ENCODE peak calls at places on chromosome 3, in eight cellular contexts. One of them, this sample, is unnamed.

GRCh38 chr3:140341213-140341612 is 336.7 kb upstream of the TRIM42 start:
- DNase-seq in sigmoid colon: no peak
- DNase-seq in NB4: no peak
- DNase-seq in lung: no peak
- DNase-seq in tibial artery: no peak
- DNase-seq in left lung: no peak
- DNase-seq in PC-3: no peak
- DNase-seq in esophagus muscularis mucosa: no peak
- DNase-seq in this sample: no peak

GRCh38 chr3:14565791-14566588 is 25.8 kb upstream of the GRIP2 start:
- DNase-seq in NB4: peak; percentile 60
- DNase-seq in PC-3: peak; percentile 50
- DNase-seq in sigmoid colon: no peak
- DNase-seq in lung: no peak
- DNase-seq in left lung: no peak
- DNase-seq in esophagus muscularis mucosa: no peak
- DNase-seq in tibial artery: no peak
- DNase-seq in this sample: no peak

GRCh38 chr3:69763458-69763857 is 24.2 kb downstream of the MITF start:
- DNase-seq in left lung: no peak
- DNase-seq in PC-3: no peak
- DNase-seq in esophagus muscularis mucosa: no peak
- DNase-seq in tibial artery: no peak
- DNase-seq in NB4: no peak
- DNase-seq in sigmoid colon: peak; percentile 74
- DNase-seq in lung: no peak
- DNase-seq in this sample: no peak

GRCh38 chr3:124032351-124032880 is 40.5 kb upstream of the ROPN1 start:
- DNase-seq in PC-3: peak; percentile 15
- DNase-seq in sigmoid colon: peak; percentile 73
- DNase-seq in tibial artery: peak; percentile 85
- DNase-seq in esophagus muscularis mucosa: peak; percentile 90
- DNase-seq in lung: no peak
- DNase-seq in left lung: no peak
- DNase-seq in NB4: no peak
- DNase-seq in this sample: peak; percentile 1

GRCh38 chr3:182235504-182235903 is 523.8 kb downstream of the SOX2 start:
- DNase-seq in NB4: no peak
- DNase-seq in tibial artery: no peak
- DNase-seq in sigmoid colon: no peak
- DNase-seq in esophagus muscularis mucosa: no peak
- DNase-seq in left lung: no peak
- DNase-seq in lung: no peak
- DNase-seq in PC-3: no peak
- DNase-seq in this sample: no peak

GRCh38 chr3:45689787-45690145 is 570 bp downstream of the SACM1L start:
- DNase-seq in left lung: no peak
- DNase-seq in sigmoid colon: no peak
- DNase-seq in PC-3: no peak
- DNase-seq in lung: no peak
- DNase-seq in esophagus muscularis mucosa: no peak
- DNase-seq in tibial artery: no peak
- DNase-seq in NB4: peak; percentile 15
- DNase-seq in this sample: no peak

GRCh38 chr3:68876112-68876713 is 56.1 kb downstream of the TAFA4 start:
- DNase-seq in PC-3: peak; percentile 66
- DNase-seq in NB4: peak; percentile 71
- DNase-seq in sigmoid colon: no peak
- DNase-seq in esophagus muscularis mucosa: no peak
- DNase-seq in left lung: no peak
- DNase-seq in tibial artery: no peak
- DNase-seq in lung: no peak
- DNase-seq in this sample: peak; percentile 44

GRCh38 chr3:194537732-194538247 is 51.0 kb upstream of the ATP13A3 start:
- DNase-seq in PC-3: peak; percentile 93
- DNase-seq in lung: peak; percentile 48
- DNase-seq in esophagus muscularis mucosa: no peak
- DNase-seq in NB4: peak; percentile 18
- DNase-seq in left lung: no peak
- DNase-seq in sigmoid colon: no peak
- DNase-seq in tibial artery: peak; percentile 66
- DNase-seq in this sample: peak; percentile 49

GRCh38 chr3:55619186-55619808 is 132.2 kb upstream of the WNT5A start:
- DNase-seq in lung: no peak
- DNase-seq in tibial artery: no peak
- DNase-seq in left lung: no peak
- DNase-seq in sigmoid colon: no peak
- DNase-seq in NB4: no peak
- DNase-seq in PC-3: no peak
- DNase-seq in esophagus muscularis mucosa: no peak
- DNase-seq in this sample: peak; percentile 10

GRCh38 chr3:55615694-55616310 is 128.7 kb upstream of the WNT5A start:
- DNase-seq in lung: no peak
- DNase-seq in PC-3: no peak
- DNase-seq in esophagus muscularis mucosa: no peak
- DNase-seq in left lung: no peak
- DNase-seq in NB4: no peak
- DNase-seq in tibial artery: no peak
- DNase-seq in sigmoid colon: no peak
- DNase-seq in this sample: no peak

GRCh38 chr3:55616803-55617202 is 129.7 kb upstream of the WNT5A start:
- DNase-seq in left lung: no peak
- DNase-seq in NB4: no peak
- DNase-seq in tibial artery: no peak
- DNase-seq in esophagus muscularis mucosa: no peak
- DNase-seq in PC-3: no peak
- DNase-seq in lung: no peak
- DNase-seq in sigmoid colon: no peak
- DNase-seq in this sample: no peak

GRCh38 chr3:55617385-55617784 is 130.3 kb upstream of the WNT5A start:
- DNase-seq in lung: no peak
- DNase-seq in NB4: no peak
- DNase-seq in left lung: no peak
- DNase-seq in esophagus muscularis mucosa: no peak
- DNase-seq in PC-3: no peak
- DNase-seq in sigmoid colon: no peak
- DNase-seq in tibial artery: no peak
- DNase-seq in this sample: no peak

DNA sequence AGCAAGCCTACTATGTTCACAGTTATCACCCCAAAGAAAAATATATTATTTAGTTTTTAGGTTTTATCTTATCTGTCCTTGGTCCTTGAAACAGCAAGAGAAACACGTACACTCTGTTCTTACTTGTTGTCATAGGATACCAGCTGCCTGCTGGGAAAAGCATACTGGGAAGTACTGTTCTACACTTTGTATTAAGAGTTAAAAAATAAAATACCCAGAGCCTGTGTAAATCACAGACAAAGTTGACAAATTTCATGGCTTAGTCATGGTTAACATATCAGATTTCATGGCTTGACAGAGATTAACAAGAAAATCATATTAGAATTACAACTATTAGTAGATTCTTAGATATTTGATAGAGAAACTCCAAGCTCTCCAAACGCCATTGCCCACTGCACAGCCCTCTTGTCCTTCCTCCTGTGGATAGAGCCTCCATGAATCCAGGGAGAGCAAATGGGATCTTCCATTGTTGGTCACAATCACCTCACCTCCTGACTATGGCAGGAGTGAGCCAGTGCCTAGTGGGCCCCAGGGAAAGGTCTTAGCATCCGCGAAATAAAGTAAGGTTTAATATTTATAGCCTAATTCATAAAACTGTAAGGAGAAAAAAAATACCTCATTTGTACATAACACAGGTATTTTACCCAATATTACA is 128.1 kb upstream of the WNT5A start:
- DNase-seq in tibial artery: no peak
- DNase-seq in esophagus muscularis mucosa: no peak
- DNase-seq in sigmoid colon: no peak
- DNase-seq in lung: no peak
- DNase-seq in PC-3: peak; percentile 29
- DNase-seq in NB4: no peak
- DNase-seq in left lung: no peak
- DNase-seq in this sample: peak; percentile 16
- H3K4me3 ChIP-seq in tibial artery: no peak overlapping the region
- H3K4me3 ChIP-seq in esophagus muscularis mucosa: no peak overlapping the region
- H3K4me3 ChIP-seq in sigmoid colon: no peak overlapping the region
- H3K4me3 ChIP-seq in lung: no peak overlapping the region
- H3K4me3 ChIP-seq in PC-3: no peak overlapping the region
- H3K4me3 ChIP-seq in NB4: no peak overlapping the region
- H3K4me3 ChIP-seq in left lung: no peak overlapping the region
- H3K4me3 ChIP-seq in this sample: no peak overlapping the region

GRCh38 chr3:58288011-58288728 is 17.9 kb upstream of the RPP14 start:
- DNase-seq in lung: no peak
- DNase-seq in left lung: no peak
- DNase-seq in esophagus muscularis mucosa: no peak
- DNase-seq in tibial artery: no peak
- DNase-seq in NB4: peak; percentile 23
- DNase-seq in PC-3: no peak
- DNase-seq in sigmoid colon: no peak
- DNase-seq in this sample: no peak
- TF ChIP-seq CTCF in lung: no peak
- TF ChIP-seq CTCF in left lung: no peak
- TF ChIP-seq CTCF in esophagus muscularis mucosa: no peak
- TF ChIP-seq CTCF in tibial artery: no peak
- TF ChIP-seq CTCF in NB4: peak; percentile 18
- TF ChIP-seq CTCF in PC-3: peak; percentile 45
- TF ChIP-seq CTCF in sigmoid colon: no peak
- TF ChIP-seq CTCF in this sample: no peak

GRCh38 chr3:192830279-192831110 is 87.2 kb downstream of the MB21D2 start:
- DNase-seq in lung: no peak
- DNase-seq in esophagus muscularis mucosa: no peak
- DNase-seq in PC-3: no peak
- DNase-seq in sigmoid colon: no peak
- DNase-seq in tibial artery: no peak
- DNase-seq in NB4: no peak
- DNase-seq in left lung: no peak
- DNase-seq in this sample: no peak

GRCh38 chr3:192825191-192825590 is 92.5 kb downstream of the MB21D2 start:
- DNase-seq in left lung: no peak
- DNase-seq in NB4: no peak
- DNase-seq in tibial artery: no peak
- DNase-seq in esophagus muscularis mucosa: no peak
- DNase-seq in lung: no peak
- DNase-seq in sigmoid colon: no peak
- DNase-seq in PC-3: no peak
- DNase-seq in this sample: no peak

GRCh38 chr3:192825657-192826200 is 91.9 kb downstream of the MB21D2 start:
- DNase-seq in esophagus muscularis mucosa: no peak
- DNase-seq in sigmoid colon: no peak
- DNase-seq in NB4: peak; percentile 42
- DNase-seq in PC-3: no peak
- DNase-seq in tibial artery: no peak
- DNase-seq in lung: no peak
- DNase-seq in left lung: no peak
- DNase-seq in this sample: peak; percentile 58

GRCh38 chr3:192827208-192827607 is 90.4 kb downstream of the MB21D2 start:
- DNase-seq in lung: no peak
- DNase-seq in left lung: no peak
- DNase-seq in PC-3: peak; percentile 77
- DNase-seq in tibial artery: no peak
- DNase-seq in esophagus muscularis mucosa: no peak
- DNase-seq in sigmoid colon: no peak
- DNase-seq in NB4: no peak
- DNase-seq in this sample: peak; percentile 47

DNA sequence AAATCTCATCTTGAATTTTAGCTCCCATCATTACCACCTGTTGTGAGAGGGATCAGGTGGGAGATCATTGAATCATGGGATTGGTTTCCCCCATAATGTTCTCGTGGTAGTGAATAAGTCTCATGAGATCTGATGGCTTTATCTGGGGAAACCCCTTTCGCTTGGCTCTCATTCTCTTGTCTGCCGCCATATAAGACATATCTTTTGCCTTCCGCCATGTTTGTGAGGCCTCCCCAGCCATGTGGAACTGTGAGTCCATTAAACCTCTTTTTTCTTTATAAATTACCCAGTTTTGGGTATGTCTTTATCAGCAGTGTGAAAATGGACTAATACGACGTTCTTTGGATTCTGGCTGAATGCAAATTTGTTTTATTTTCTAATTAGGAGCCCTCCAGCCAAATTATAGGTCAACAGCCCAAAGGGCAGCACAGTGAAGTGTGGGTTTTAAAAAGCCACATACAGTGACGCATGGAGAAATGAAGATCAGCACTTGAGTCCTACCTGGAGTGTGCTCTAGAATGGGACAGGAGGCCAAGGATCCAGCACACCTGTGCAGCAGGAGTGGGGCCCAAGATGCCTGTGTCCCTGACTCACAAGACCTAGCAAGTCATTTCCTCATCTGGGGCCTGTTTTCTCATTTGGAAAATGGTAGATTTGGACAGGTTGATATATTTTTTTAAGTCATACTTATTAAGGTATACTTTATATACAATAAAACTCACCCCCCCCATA is 89.6 kb downstream of the MB21D2 start:
- DNase-seq in PC-3: no peak
- DNase-seq in sigmoid colon: no peak
- DNase-seq in left lung: no peak
- DNase-seq in tibial artery: no peak
- DNase-seq in esophagus muscularis mucosa: no peak
- DNase-seq in lung: no peak
- DNase-seq in NB4: no peak
- DNase-seq in this sample: no peak
- H3K4me3 ChIP-seq in PC-3: no peak overlapping the region
- H3K4me3 ChIP-seq in sigmoid colon: no peak overlapping the region
- H3K4me3 ChIP-seq in left lung: no peak overlapping the region
- H3K4me3 ChIP-seq in tibial artery: no peak overlapping the region
- H3K4me3 ChIP-seq in esophagus muscularis mucosa: no peak overlapping the region
- H3K4me3 ChIP-seq in lung: no peak overlapping the region
- H3K4me3 ChIP-seq in NB4: no peak overlapping the region
- H3K4me3 ChIP-seq in this sample: no peak overlapping the region

GRCh38 chr3:52124126-52124525 is 30.1 kb downstream of the POC1A start:
- DNase-seq in esophagus muscularis mucosa: no peak
- DNase-seq in lung: no peak
- DNase-seq in PC-3: no peak
- DNase-seq in tibial artery: no peak
- DNase-seq in left lung: no peak
- DNase-seq in NB4: no peak
- DNase-seq in sigmoid colon: peak; percentile 46
- DNase-seq in this sample: no peak

GRCh38 chr3:52124766-52125165 is 29.5 kb downstream of the POC1A start:
- DNase-seq in left lung: no peak
- DNase-seq in lung: no peak
- DNase-seq in esophagus muscularis mucosa: no peak
- DNase-seq in tibial artery: no peak
- DNase-seq in PC-3: no peak
- DNase-seq in sigmoid colon: peak; percentile 43
- DNase-seq in NB4: no peak
- DNase-seq in this sample: no peak

GRCh38 chr3:52122491-52122890 is 31.7 kb downstream of the POC1A start:
- DNase-seq in PC-3: no peak
- DNase-seq in esophagus muscularis mucosa: no peak
- DNase-seq in NB4: peak; percentile 12
- DNase-seq in sigmoid colon: peak; percentile 63
- DNase-seq in lung: no peak
- DNase-seq in left lung: no peak
- DNase-seq in tibial artery: no peak
- DNase-seq in this sample: no peak

GRCh38 chr3:52121813-52122212 is 32.4 kb downstream of the POC1A start:
- DNase-seq in NB4: peak; percentile 81
- DNase-seq in tibial artery: no peak
- DNase-seq in sigmoid colon: peak; percentile 63
- DNase-seq in esophagus muscularis mucosa: no peak
- DNase-seq in lung: no peak
- DNase-seq in PC-3: no peak
- DNase-seq in left lung: no peak
- DNase-seq in this sample: no peak

DNA sequence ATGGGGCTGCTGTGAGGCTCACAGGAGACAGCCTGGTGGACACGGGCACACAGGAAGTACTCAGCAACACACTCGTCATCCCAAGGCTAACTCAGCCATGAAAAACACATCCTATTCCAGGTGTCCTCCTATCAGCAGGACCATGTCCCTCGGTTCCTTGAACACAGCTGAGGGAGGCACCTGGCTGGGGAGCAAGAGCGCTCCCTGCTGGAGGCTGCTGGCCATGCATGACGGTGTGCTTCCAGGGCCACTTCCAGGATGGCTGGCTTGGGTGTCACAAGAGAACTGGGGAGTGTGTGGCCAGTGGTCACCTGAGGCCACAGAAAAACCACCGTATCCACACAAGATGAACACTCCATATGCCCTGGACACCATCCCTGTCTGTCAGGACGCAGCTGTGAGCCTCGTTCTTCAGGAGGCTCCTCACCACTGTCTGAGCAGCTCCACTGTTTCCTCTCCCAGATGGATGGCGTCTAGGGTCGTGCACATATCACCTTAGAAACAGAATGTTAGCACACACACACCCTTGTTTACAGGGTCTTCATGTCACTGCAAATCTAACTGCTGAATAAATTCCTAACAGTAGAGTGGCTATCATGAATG is 31.0 kb downstream of the POC1A start:
- DNase-seq in esophagus muscularis mucosa: no peak
- DNase-seq in lung: peak; percentile 78
- DNase-seq in PC-3: peak; percentile 77
- DNase-seq in tibial artery: peak; percentile 83
- DNase-seq in left lung: peak; percentile 78
- DNase-seq in NB4: peak; percentile 80
- DNase-seq in sigmoid colon: peak; percentile 84
- DNase-seq in this sample: peak; percentile 53
- TF ChIP-seq CTCF in esophagus muscularis mucosa: peak; percentile 88
- TF ChIP-seq CTCF in lung: peak; percentile 84
- TF ChIP-seq CTCF in PC-3: peak; percentile 95
- TF ChIP-seq CTCF in tibial artery: peak; percentile 96
- TF ChIP-seq CTCF in left lung: peak; percentile 94
- TF ChIP-seq CTCF in NB4: peak; percentile 96
- TF ChIP-seq CTCF in sigmoid colon: peak; percentile 92
- TF ChIP-seq CTCF in this sample: peak; percentile 99

This sample was measured in foreskin fibroblast.